ENCODE peak calls at places on chromosomes 12 and 14, in nine cellular contexts. V, C, Z, A, B, N, E, O and T are unnamed samples.
A peak's percentile ranks its signal among the peaks of the same experiment; 100 is the strongest.

GRCh38 chr12:130804216-130804615 is 34.8 kb downstream of the STX2 start:
- DNase-seq in V (no peak), C (no peak), Z (no peak), A (no peak), B (no peak), N (no peak), E (no peak), O (no peak), T (no peak)

GRCh38 chr14:41609704-41610183 is 3.1 kb downstream of the LRFN5 start:
- DNase-seq in V (peak; percentile 3), C (no peak), Z (no peak), A (no peak), B (peak; percentile 2), N (peak; percentile 72), E (no peak), O (no peak), T (no peak)

GRCh38 chr14:32329146-32329545 is at the start of gene AKAP6:
- DNase-seq in V (no peak), C (no peak), Z (no peak), A (no peak), B (no peak), N (no peak), E (no peak), O (no peak), T (no peak)

GRCh38 chr14:31205681-31206535 is 1.7 kb downstream of the HECTD1 start:
- DNase-seq in V (peak; percentile 58), C (no peak), Z (peak; percentile 52), A (no peak), B (peak; percentile 66), N (no peak), E (no peak), O (peak; percentile 49), T (no peak)

GRCh38 chr14:76772300-76773187 is 11.3 kb downstream of the VASH1 start:
- DNase-seq in V (peak; percentile 41), C (no peak), Z (peak; percentile 65), A (no peak), B (peak; percentile 72), N (peak; percentile 85), E (no peak), O (no peak), T (peak; percentile 87)

GRCh38 chr14:59187802-59188460 is 536 bp upstream of the DAAM1 start:
- DNase-seq in V (peak; percentile 15), C (no peak), Z (peak; percentile 11), A (no peak), B (peak; percentile 77), N (no peak), E (peak; percentile 39), O (no peak), T (no peak)

GRCh38 chr14:51912112-51912786 is 51.8 kb downstream of the GNG2 start:
- DNase-seq in V (no peak), C (no peak), Z (no peak), A (no peak), B (no peak), N (no peak), E (no peak), O (no peak), T (no peak)

GRCh38 chr14:23306412-23307145 is at the start of gene BCL2L2:
- DNase-seq in V (peak; percentile 90), C (no peak), Z (peak; percentile 78), A (peak; percentile 92), B (peak; percentile 85), N (peak; percentile 97), E (no peak), O (peak; percentile 68), T (peak; percentile 60)

GRCh38 chr12:62799766-62800406 is 135.1 kb downstream of the PPM1H start:
- DNase-seq in V (no peak), C (no peak), Z (no peak), A (no peak), B (no peak), N (no peak), E (no peak), O (no peak), T (no peak)

GRCh38 chr12:69324797-69325466 is 23.2 kb upstream of the LYZ start:
- DNase-seq in V (no peak), C (no peak), Z (no peak), A (no peak), B (peak; percentile 82), N (no peak), E (no peak), O (no peak), T (peak; percentile 90)

GRCh38 chr12:91065377-91065776 is 7.6 kb upstream of the KERA start:
- DNase-seq in V (no peak), C (no peak), Z (no peak), A (no peak), B (no peak), N (no peak), E (no peak), O (no peak), T (no peak)

GRCh38 chr12:73612571-73612970 is 925.1 kb upstream of the ATXN7L3B start:
- DNase-seq in V (no peak), C (no peak), Z (no peak), A (no peak), B (peak; percentile 60), N (no peak), E (no peak), O (no peak), T (no peak)

GRCh38 chr14:58638231-58639205 is 756 bp downstream of the DACT1 start:
- DNase-seq in V (peak; percentile 62), C (peak; percentile 10), Z (peak; percentile 32), A (no peak), B (no peak), N (peak; percentile 76), E (peak; percentile 4), O (no peak), T (no peak)

GRCh38 chr12:28882444-28882843 is 266.6 kb upstream of the FAR2 start:
- DNase-seq in V (no peak), C (no peak), Z (no peak), A (no peak), B (peak; percentile 89), N (no peak), E (no peak), O (no peak), T (no peak)

GRCh38 chr12:102051431-102051965 is 10.3 kb downstream of the WASHC3 start:
- DNase-seq in V (no peak), C (no peak), Z (no peak), A (no peak), B (peak; percentile 38), N (no peak), E (no peak), O (no peak), T (no peak)

GRCh38 chr12:23221066-23221465 is 596.1 kb downstream of the ETNK1 start:
- DNase-seq in V (no peak), C (no peak), Z (no peak), A (no peak), B (peak; percentile 20), N (no peak), E (no peak), O (no peak), T (no peak)

GRCh38 chr12:2325501-2325900 is 272.7 kb downstream of the CACNA1C start:
- DNase-seq in V (no peak), C (no peak), Z (no peak), A (no peak), B (no peak), N (no peak), E (no peak), O (no peak), T (no peak)

GRCh38 chr12:52320784-52321400 is at the start of gene KRT83:
- DNase-seq in V (no peak), C (no peak), Z (no peak), A (no peak), B (no peak), N (peak; percentile 41), E (no peak), O (no peak), T (no peak)

GRCh38 chr14:55416866-55417265 is 5.2 kb upstream of the ATG14 start:
- DNase-seq in V (no peak), C (peak; percentile 13), Z (no peak), A (no peak), B (peak; percentile 75), N (no peak), E (no peak), O (no peak), T (peak; percentile 5)

GRCh38 chr12:59736786-59737185 is 141.0 kb downstream of the SLC16A7 start:
- DNase-seq in V (peak; percentile 72), C (no peak), Z (peak; percentile 58), A (no peak), B (peak; percentile 81), N (no peak), E (no peak), O (peak; percentile 81), T (no peak)

GRCh38 chr12:8698132-8698829 is 490 bp downstream of the RIMKLB start:
- DNase-seq in V (peak; percentile 84), C (peak; percentile 19), Z (peak; percentile 59), A (peak; percentile 62), B (peak; percentile 58), N (peak; percentile 87), E (peak; percentile 60), O (no peak), T (no peak)

GRCh38 chr12:84910549-84911241 is 1.9 kb downstream of the SLC6A15 start:
- DNase-seq in V (peak; percentile 5), C (no peak), Z (no peak), A (no peak), B (no peak), N (peak; percentile 59), E (no peak), O (no peak), T (no peak)

GRCh38 chr12:88951177-88951576 is 370.9 kb upstream of the KITLG start:
- DNase-seq in V (no peak), C (no peak), Z (no peak), A (no peak), B (no peak), N (no peak), E (no peak), O (no peak), T (no peak)

GRCh38 chr14:67424539-67424938 is 12.6 kb upstream of the PLEK2 start:
- DNase-seq in V (no peak), C (no peak), Z (no peak), A (no peak), B (no peak), N (no peak), E (no peak), O (no peak), T (no peak)

GRCh38 chr14:47715330-47715729 is 39.9 kb upstream of the MDGA2 start:
- DNase-seq in V (no peak), C (no peak), Z (peak; percentile 14), A (no peak), B (peak; percentile 18), N (no peak), E (no peak), O (no peak), T (peak; percentile 81)

GRCh38 chr14:36949371-36949770 is 223.0 kb downstream of the SLC25A21 start:
- DNase-seq in V (no peak), C (no peak), Z (no peak), A (no peak), B (peak; percentile 10), N (no peak), E (no peak), O (no peak), T (no peak)

GRCh38 chr14:68937790-68938514 is 41.1 kb downstream of the ACTN1 start:
- DNase-seq in V (no peak), C (no peak), Z (no peak), A (peak; percentile 76), B (no peak), N (peak; percentile 84), E (no peak), O (no peak), T (no peak)

GRCh38 chr12:12736759-12737676 is 19.9 kb downstream of the CDKN1B start:
- DNase-seq in V (peak; percentile 77), C (no peak), Z (peak; percentile 43), A (no peak), B (peak; percentile 85), N (no peak), E (peak; percentile 51), O (no peak), T (peak; percentile 59)

GRCh38 chr14:50027797-50028196 is 88.6 kb downstream of the VCPKMT start:
- DNase-seq in V (no peak), C (no peak), Z (no peak), A (no peak), B (no peak), N (no peak), E (no peak), O (no peak), T (no peak)

GRCh38 chr12:109053382-109054123 is 1.2 kb downstream of the USP30 start:
- DNase-seq in V (peak; percentile 9), C (no peak), Z (peak; percentile 19), A (no peak), B (peak; percentile 66), N (no peak), E (peak; percentile 30), O (no peak), T (peak; percentile 30)

GRCh38 chr12:106341086-106341879 is 16.3 kb upstream of the POLR3B start:
- DNase-seq in V (peak; percentile 46), C (no peak), Z (no peak), A (no peak), B (no peak), N (no peak), E (no peak), O (no peak), T (no peak)